ENCODE peak calls at places on chromosomes 3 and 15, in four cellular contexts. K, V, R and M are unnamed samples.

GRCh38 chr15:43067717-43068461 is 37.9 kb downstream of the UBR1 start:
- DNase-seq in K (no peak), V (no peak), R (no peak), M (peak)

GRCh38 chr3:45562027-45562426 is 32.5 kb upstream of the LIMD1 start:
- DNase-seq in K (no peak), V (no peak), R (no peak), M (no peak)

GRCh38 chr3:4550957-4551754 is 58.0 kb downstream of the ITPR1 start:
- DNase-seq in K (no peak), V (no peak), R (no peak), M (no peak)

GRCh38 chr15:78389356-78389755 is 48.7 kb upstream of the IREB2 start:
- DNase-seq in K (no peak), V (no peak), R (no peak), M (no peak)

GRCh38 chr15:100712226-100712625 is 109.8 kb downstream of the ASB7 start:
- DNase-seq in K (no peak), V (no peak), R (no peak), M (no peak)

GRCh38 chr3:64508140-64508539 is 179.7 kb downstream of the ADAMTS9 start:
- DNase-seq in K (no peak), V (no peak), R (no peak), M (no peak)

GRCh38 chr3:113103588-113103987 is 107.8 kb upstream of the BOC start:
- DNase-seq in K (no peak), V (no peak), R (peak), M (no peak)

GRCh38 chr15:52441846-52442245 is 86.8 kb downstream of the MYO5A start:
- DNase-seq in K (no peak), V (no peak), R (no peak), M (no peak)

GRCh38 chr3:138950701-138951100 is 3.7 kb downstream of the FOXL2NB start:
- DNase-seq in K (no peak), V (no peak), R (no peak), M (no peak)

GRCh38 chr3:156617781-156618180 is 56.6 kb upstream of the TIPARP start:
- DNase-seq in K (no peak), V (no peak), R (no peak), M (no peak)

GRCh38 chr15:73794501-73795133 is 41.5 kb upstream of the INSYN1 start:
- DNase-seq in K (no peak), V (no peak), R (peak), M (no peak)

GRCh38 chr15:35912196-35912595 is 366.2 kb upstream of the DPH6 start:
- DNase-seq in K (no peak), V (peak), R (no peak), M (no peak)

GRCh38 chr3:49607796-49608195 is 53.5 kb downstream of the BSN start:
- DNase-seq in K (no peak), V (no peak), R (no peak), M (no peak)

GRCh38 chr15:30001592-30001991 is 81.2 kb upstream of the GOLGA8J start:
- DNase-seq in K (no peak), V (no peak), R (no peak), M (no peak)

GRCh38 chr15:99726333-99726732 is 6.9 kb downstream of the LYSMD4 start:
- DNase-seq in K (no peak), V (no peak), R (no peak), M (no peak)

GRCh38 chr15:77023576-77024272 is 28.8 kb downstream of the PSTPIP1 start:
- DNase-seq in K (no peak), V (no peak), R (no peak), M (no peak)